ENCODE peak calls at places on chromosomes 2 and 18, in nine cellular contexts. U is cardiac muscle cell, V is fibroblast of villous mesenchyme, Q is upper lobe of right lung, Z is left ventricle myocardium inferior, A is colonic mucosa, O is GM13976, C is ovary, I is OCI-LY7. F is an unnamed sample.
A peak's percentile ranks its signal among the peaks of the same experiment; 100 is the strongest.

GRCh38 chr2:117942958-117943672 is 70.8 kb downstream of the CCDC93 start:
- DNase-seq in Z (no peak), I (no peak), C (no peak), O (no peak), A (no peak), Q (no peak), V (peak; percentile 85), U (no peak), F (no peak)

GRCh38 chr2:201465524-201465971 is 14.0 kb downstream of the STRADB start:
- DNase-seq in O (no peak), Z (peak; percentile 31), V (no peak), Q (no peak), A (no peak), U (no peak), I (no peak), C (no peak), F (no peak)

GRCh38 chr2:160205511-160205910 is 5.4 kb upstream of the ITGB6 start:
- DNase-seq in A (peak; percentile 91), C (no peak), Z (no peak), O (no peak), V (peak; percentile 83), U (no peak), I (no peak), Q (peak; percentile 69), F (no peak)

GRCh38 chr18:78512080-78512601 is 467.5 kb upstream of the SALL3 start:
- DNase-seq in V (no peak), I (no peak), U (no peak), A (no peak), Z (no peak), O (no peak), C (no peak), Q (no peak), F (no peak)

GRCh38 chr18:49764032-49764431 is 49.3 kb downstream of the ACAA2 start:
- DNase-seq in Q (peak; percentile 43), O (no peak), Z (no peak), U (no peak), A (no peak), V (peak; percentile 5), C (no peak), I (no peak), F (no peak)

GRCh38 chr18:75213610-75214009 is 3.0 kb downstream of the TSHZ1 start:
- DNase-seq in A (no peak), Q (no peak), V (peak; percentile 59), I (no peak), C (no peak), U (no peak), O (no peak), Z (no peak), F (no peak)

GRCh38 chr2:75896779-75897366 is 186.2 kb upstream of the GCFC2 start:
- DNase-seq in O (peak; percentile 55), A (peak; percentile 21), I (peak; percentile 42), U (peak; percentile 80), C (no peak), V (no peak), Q (no peak), Z (no peak), F (peak; percentile 45)

GRCh38 chr2:190746971-190747761 is 98.3 kb downstream of the NAB1 start:
- DNase-seq in Z (no peak), U (peak; percentile 67), V (peak; percentile 42), O (no peak), C (no peak), I (no peak), Q (no peak), A (no peak), F (peak; percentile 9)

GRCh38 chr18:80190311-80190710 is 57.0 kb downstream of the PARD6G start:
- DNase-seq in I (no peak), Z (no peak), C (no peak), Q (no peak), V (no peak), U (no peak), O (no peak), A (no peak), F (no peak)

GRCh38 chr18:67232406-67232805 is 284.1 kb downstream of the DSEL start:
- DNase-seq in V (no peak), Q (no peak), C (no peak), Z (no peak), I (no peak), O (no peak), U (no peak), A (no peak), F (no peak)

GRCh38 chr2:108297436-108298141 is 8.9 kb downstream of the SULT1C2 start:
- DNase-seq in A (no peak), O (no peak), U (no peak), V (peak; percentile 29), Q (no peak), Z (no peak), C (no peak), I (no peak), F (no peak)

GRCh38 chr2:108542071-108542470 is 7.8 kb downstream of the LIMS1 start:
- DNase-seq in U (no peak), I (no peak), A (no peak), O (no peak), V (peak; percentile 79), C (no peak), Q (no peak), Z (no peak), F (no peak)

GRCh38 chr18:44781890-44782289 is 101.2 kb downstream of the SETBP1 start:
- DNase-seq in U (peak; percentile 41), Q (no peak), I (no peak), Z (no peak), V (peak; percentile 86), C (no peak), O (no peak), A (no peak), F (no peak)

GRCh38 chr2:212360068-212360460 is 178.5 kb downstream of the ERBB4 start:
- DNase-seq in V (no peak), C (no peak), Z (no peak), U (peak; percentile 32), I (no peak), O (no peak), Q (no peak), A (no peak), F (no peak)

GRCh38 chr18:57843403-57843802 is 40.3 kb upstream of the ATP8B1 start:
- DNase-seq in Q (no peak), Z (no peak), O (no peak), U (no peak), V (no peak), I (no peak), C (no peak), A (no peak), F (no peak)

GRCh38 chr2:70645733-70646420 is 92.3 kb upstream of the TGFA start:
- DNase-seq in I (peak; percentile 18), O (no peak), Q (no peak), A (peak; percentile 23), U (peak; percentile 38), Z (no peak), V (no peak), C (no peak), F (peak; percentile 17)

GRCh38 chr2:170421175-170421687 is 243.3 kb downstream of the MYO3B start:
- DNase-seq in O (no peak), V (no peak), C (no peak), I (no peak), A (no peak), Q (no peak), U (no peak), Z (no peak), F (no peak)

GRCh38 chr2:22020101-22020742 is 896.5 kb downstream of the TDRD15 start:
- DNase-seq in A (no peak), U (no peak), V (no peak), O (no peak), C (no peak), Z (no peak), Q (no peak), I (no peak), F (no peak)

GRCh38 chr18:24628360-24628759 is 167.9 kb downstream of the HRH4 start:
- DNase-seq in U (no peak), A (no peak), C (no peak), I (no peak), Z (no peak), V (peak; percentile 12), Q (no peak), O (no peak), F (no peak)

DNA sequence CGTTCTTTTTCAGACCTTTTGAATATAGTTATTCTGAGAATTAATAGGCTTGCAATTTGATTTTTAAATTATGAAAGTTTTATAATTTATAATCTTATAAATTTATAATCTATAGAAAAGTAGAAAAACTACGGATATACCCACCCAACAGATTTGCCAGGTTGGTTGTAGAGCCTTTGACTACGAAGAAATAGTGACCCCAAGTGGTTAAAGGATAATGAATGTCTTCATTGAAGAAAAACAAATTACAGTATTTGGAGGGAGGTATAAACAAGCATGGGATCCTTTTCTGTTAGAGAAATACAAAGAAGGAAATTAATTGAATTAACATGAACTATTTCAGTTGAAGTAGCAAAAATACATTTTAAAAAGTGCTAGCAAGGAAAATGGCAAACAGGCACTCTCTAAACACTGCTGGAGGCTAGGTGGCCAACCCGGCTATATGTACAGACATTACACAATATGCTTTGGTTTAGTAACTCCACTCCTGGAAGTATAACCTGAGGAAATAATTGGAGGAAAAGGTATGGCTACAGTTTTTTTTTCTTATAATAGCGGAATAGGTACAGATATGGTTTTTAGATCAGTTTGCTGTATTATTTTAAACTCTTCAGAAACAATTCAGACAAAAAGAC is 110.9 kb downstream of the MIB1 start:
- DNase-seq in C (no peak), A (no peak), O (no peak), I (peak; percentile 32), Z (no peak), Q (no peak), V (peak; percentile 44), U (no peak), F (no peak)
- TF ChIP-seq CTCF in C (peak; percentile 24), A (peak; percentile 13), O (peak; percentile 24), I (peak; percentile 77), Z (peak; percentile 60), Q (peak; percentile 46), V (peak; percentile 37), U (peak; percentile 43), F (no peak)

GRCh38 chr2:64807417-64807816 is 153.7 kb upstream of the SERTAD2 start:
- DNase-seq in I (no peak), C (no peak), Q (no peak), O (peak; percentile 50), A (no peak), Z (no peak), U (no peak), V (peak; percentile 83), F (no peak)
- TF ChIP-seq CTCF in I (no peak), C (no peak), Q (no peak), O (no peak), A (no peak), Z (no peak), U (no peak), V (no peak), F (no peak)

DNA sequence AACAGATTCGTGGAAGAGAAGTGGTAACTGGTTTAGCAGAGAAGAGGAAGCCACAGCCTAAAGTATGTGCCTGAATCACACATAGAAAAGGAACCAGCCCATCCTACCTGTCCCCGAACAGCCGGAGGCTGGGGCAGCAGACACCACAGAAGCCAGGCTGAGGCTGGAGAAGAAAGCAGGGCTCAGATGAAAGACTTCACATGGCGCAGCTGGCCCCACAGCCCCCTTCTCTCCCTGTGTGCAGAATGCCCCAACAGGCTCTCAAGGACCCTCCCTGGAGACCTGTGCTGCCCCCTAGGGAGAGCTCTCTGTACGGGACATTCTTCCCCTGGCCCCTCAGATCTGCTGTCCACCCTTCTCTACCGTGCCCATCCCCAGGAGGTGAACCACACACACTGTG is 83.5 kb upstream of the RAB12 start:
- DNase-seq in Z (no peak), Q (no peak), V (no peak), A (no peak), I (peak; percentile 12), C (no peak), O (no peak), U (peak; percentile 32), F (peak; percentile 24)
- TF ChIP-seq CTCF in Z (no peak), Q (no peak), V (peak; percentile 25), A (no peak), I (peak; percentile 51), C (no peak), O (peak; percentile 8), U (peak; percentile 13), F (no peak)

GRCh38 chr2:38037757-38038615 is 38.0 kb downstream of the CYP1B1 start:
- DNase-seq in O (peak; percentile 75), V (peak; percentile 54), C (peak; percentile 55), U (peak; percentile 26), Q (no peak), I (no peak), A (no peak), Z (peak; percentile 32), F (peak; percentile 42)
- TF ChIP-seq CTCF in O (peak; percentile 60), V (peak; percentile 37), C (no peak), U (peak; percentile 63), Q (peak; percentile 46), I (no peak), A (no peak), Z (peak; percentile 47), F (no peak)

F was measured in endothelial cell.